ENCODE peak calls at places on chromosomes 6 and 20, in ten cellular contexts. A, C, W, D, J, S, K, E, Z and V are unnamed samples.

GRCh38 chr20:24296477-24297380 is 172.7 kb upstream of the SYNDIG1 start:
- DNase-seq in A (peak; percentile 87), C (no peak), W (no peak), D (no peak), J (no peak), S (no peak), K (no peak), E (no peak), Z (no peak), V (no peak)

GRCh38 chr6:11653028-11653583 is 115.6 kb downstream of the TMEM170B start:
- DNase-seq in A (no peak), C (peak; percentile 98), W (no peak), D (no peak), J (no peak), S (peak; percentile 35), K (peak; percentile 35), E (peak; percentile 0), Z (no peak), V (no peak)

GRCh38 chr6:129239825-129240491 is 357.0 kb downstream of the LAMA2 start:
- DNase-seq in A (no peak), C (no peak), W (no peak), D (no peak), J (no peak), S (no peak), K (no peak), E (no peak), Z (no peak), V (no peak)

GRCh38 chr20:12976720-12977633 is 31.8 kb upstream of the SPTLC3 start:
- DNase-seq in A (no peak), C (no peak), W (no peak), D (no peak), J (no peak), S (no peak), K (no peak), E (no peak), Z (no peak), V (no peak)

GRCh38 chr20:62754122-62754990 is 41.9 kb upstream of the MRGBP start:
- DNase-seq in A (no peak), C (no peak), W (peak; percentile 8), D (no peak), J (no peak), S (no peak), K (no peak), E (no peak), Z (no peak), V (no peak)

GRCh38 chr6:131792091-131792496 is 15.7 kb upstream of the ENPP1 start:
- DNase-seq in A (no peak), C (peak; percentile 43), W (no peak), D (no peak), J (no peak), S (no peak), K (no peak), E (no peak), Z (peak; percentile 52), V (no peak)

GRCh38 chr6:31037692-31038091 is 27.4 kb downstream of the MUC22 start:
- DNase-seq in A (no peak), C (peak; percentile 73), W (no peak), D (no peak), J (no peak), S (no peak), K (no peak), E (no peak), Z (no peak), V (no peak)

GRCh38 chr6:9766240-9766915 is 648.5 kb downstream of the TFAP2A start:
- DNase-seq in A (peak; percentile 9), C (peak; percentile 99), W (no peak), D (no peak), J (no peak), S (no peak), K (no peak), E (no peak), Z (no peak), V (no peak)

GRCh38 chr6:63804381-63804956 is 168.9 kb downstream of the PHF3 start:
- DNase-seq in A (peak; percentile 63), C (peak; percentile 87), W (no peak), D (no peak), J (no peak), S (peak; percentile 49), K (no peak), E (no peak), Z (no peak), V (no peak)

GRCh38 chr20:46641424-46641823 is 9.8 kb downstream of the SLC13A3 start:
- DNase-seq in A (no peak), C (no peak), W (no peak), D (no peak), J (no peak), S (no peak), K (no peak), E (no peak), Z (no peak), V (no peak)

GRCh38 chr6:15955484-15955883 is 173.4 kb upstream of the MYLIP start:
- DNase-seq in A (no peak), C (no peak), W (no peak), D (no peak), J (no peak), S (no peak), K (no peak), E (no peak), Z (no peak), V (no peak)

GRCh38 chr6:30741789-30742315 is 635 bp downstream of the FLOT1 start:
- DNase-seq in A (no peak), C (peak; percentile 33), W (no peak), D (no peak), J (no peak), S (no peak), K (no peak), E (no peak), Z (no peak), V (no peak)

GRCh38 chr6:106125925-106126435 is 39.8 kb downstream of the PRDM1 start:
- DNase-seq in A (no peak), C (no peak), W (no peak), D (no peak), J (no peak), S (no peak), K (no peak), E (no peak), Z (no peak), V (no peak)

GRCh38 chr20:61114776-61115175 is 137.3 kb upstream of the CDH4 start:
- DNase-seq in A (peak; percentile 6), C (no peak), W (no peak), D (no peak), J (no peak), S (no peak), K (no peak), E (no peak), Z (no peak), V (no peak)

GRCh38 chr6:64520050-64520449 is 884.4 kb downstream of the PHF3 start:
- DNase-seq in A (no peak), C (peak; percentile 7), W (no peak), D (peak; percentile 12), J (no peak), S (peak; percentile 71), K (no peak), E (no peak), Z (no peak), V (no peak)

GRCh38 chr20:3724356-3724755 is 8.1 kb upstream of the HSPA12B start:
- DNase-seq in A (no peak), C (no peak), W (no peak), D (no peak), J (no peak), S (no peak), K (no peak), E (no peak), Z (no peak), V (no peak)

GRCh38 chr20:62206388-62206775 is 13.7 kb downstream of the HRH3 start:
- DNase-seq in A (no peak), C (no peak), W (no peak), D (no peak), J (no peak), S (no peak), K (no peak), E (no peak), Z (no peak), V (no peak)

GRCh38 chr6:150416120-150416519 is 47.3 kb downstream of the IYD start:
- DNase-seq in A (no peak), C (no peak), W (no peak), D (no peak), J (no peak), S (no peak), K (no peak), E (no peak), Z (no peak), V (no peak)

GRCh38 chr6:130075879-130076278 is 57.5 kb downstream of the L3MBTL3 start:
- DNase-seq in A (no peak), C (no peak), W (no peak), D (no peak), J (no peak), S (no peak), K (no peak), E (no peak), Z (no peak), V (no peak)

GRCh38 chr6:83966539-83966938 is 67.0 kb upstream of the MRAP2 start:
- DNase-seq in A (no peak), C (no peak), W (no peak), D (no peak), J (no peak), S (no peak), K (no peak), E (no peak), Z (no peak), V (no peak)

GRCh38 chr6:21900730-21901129 is 307.2 kb downstream of the SOX4 start:
- DNase-seq in A (no peak), C (peak; percentile 53), W (no peak), D (no peak), J (no peak), S (no peak), K (no peak), E (no peak), Z (no peak), V (no peak)

GRCh38 chr6:125953502-125953875 is 3.1 kb upstream of the HINT3 start:
- DNase-seq in A (peak; percentile 49), C (no peak), W (no peak), D (peak; percentile 72), J (no peak), S (no peak), K (no peak), E (no peak), Z (peak; percentile 56), V (no peak)

GRCh38 chr6:67433124-67433523 is 1202.0 kb upstream of the ADGRB3 start:
- DNase-seq in A (no peak), C (no peak), W (no peak), D (peak; percentile 10), J (no peak), S (peak; percentile 58), K (no peak), E (no peak), Z (no peak), V (no peak)